ENCODE peak calls at places on chromosome 4, in six cellular contexts. P, Z, G, N, L and D are unnamed samples. For H3K27me3 and H3K9me3, the result is how much of the 10 kb centered on the place peaks cover.

GRCh38 chr4:153616005-153616555 is 68.0 kb upstream of the TLR2 start:
- DNase-seq in P (no peak), Z (peak), G (no peak), N (no peak), L (no peak), D (no peak)

GRCh38 chr4:74623041-74623440 is 171.3 kb downstream of the BTC start:
- DNase-seq in P (peak), Z (no peak), G (peak), N (peak), L (peak), D (peak)

GRCh38 chr4:127162741-127163140 is 470.0 kb upstream of the INTU start:
- DNase-seq in P (no peak), Z (peak), G (no peak), N (peak), L (peak), D (peak)

GRCh38 chr4:145283909-145284308 is 103.5 kb upstream of the OTUD4 start:
- DNase-seq in P (no peak), Z (no peak), G (no peak), N (no peak), L (no peak), D (peak)

GRCh38 chr4:6395466-6396228 is 76.8 kb downstream of the PPP2R2C start:
- DNase-seq in P (no peak), Z (no peak), G (no peak), N (no peak), L (no peak), D (no peak)

GRCh38 chr4:133062851-133063250 is 86.2 kb upstream of the PCDH10 start:
- DNase-seq in P (no peak), Z (peak), G (no peak), N (no peak), L (no peak), D (no peak)

GRCh38 chr4:74661427-74662171 is 132.7 kb downstream of the BTC start:
- DNase-seq in P (no peak), Z (peak), G (no peak), N (peak), L (peak), D (peak)

GRCh38 chr4:1195109-1195671 is 22.8 kb upstream of the SPON2 start:
- DNase-seq in P (no peak), Z (no peak), G (no peak), N (no peak), L (no peak), D (no peak)

GRCh38 chr4:16607241-16607640 is 291.2 kb downstream of the LDB2 start:
- DNase-seq in P (no peak), Z (no peak), G (no peak), N (peak), L (no peak), D (no peak)

GRCh38 chr4:16083217-16084191 is at the start of gene PROM1:
- DNase-seq in P (no peak), Z (no peak), G (no peak), N (peak), L (no peak), D (no peak)

DNA sequence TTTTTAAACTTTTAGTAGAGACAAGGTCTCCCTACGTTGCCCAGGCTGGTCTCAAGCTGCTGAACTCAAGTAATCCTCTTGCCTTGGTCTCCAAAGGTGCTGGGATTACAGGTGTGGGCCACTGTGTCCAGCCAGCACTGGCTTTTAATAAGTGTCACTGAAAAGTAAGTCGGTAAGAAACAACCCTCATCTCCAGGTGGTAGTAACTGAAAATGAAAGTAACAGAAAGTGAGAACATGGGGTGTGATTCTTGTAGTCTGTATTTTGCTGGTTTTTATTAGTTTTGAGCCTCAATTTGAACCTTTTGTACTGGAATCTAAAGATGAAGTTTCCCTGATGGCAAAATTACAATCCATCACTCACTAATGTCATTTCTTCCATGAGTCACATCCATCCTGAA is 238.1 kb upstream of the AGA start:
- DNase-seq in P (peak), Z (no peak), G (no peak), N (no peak), L (no peak), D (no peak)
- H3K27me3 ChIP-seq in P (under half), Z (under half), G (under half), N (under half), L (under half), D (under half)

GRCh38 chr4:152102184-152103000 is 341.6 kb upstream of the GATB start:
- DNase-seq in P (no peak), Z (peak), G (no peak), N (peak), L (peak), D (peak)

GRCh38 chr4:152099061-152099425 is 338.2 kb upstream of the GATB start:
- DNase-seq in P (no peak), Z (no peak), G (no peak), N (no peak), L (no peak), D (no peak)

GRCh38 chr4:152099555-152099954 is 338.7 kb upstream of the GATB start:
- DNase-seq in P (no peak), Z (no peak), G (no peak), N (no peak), L (no peak), D (no peak)

GRCh38 chr4:152101546-152102183 is 340.9 kb upstream of the GATB start:
- DNase-seq in P (no peak), Z (no peak), G (no peak), N (no peak), L (no peak), D (no peak)

GRCh38 chr4:152100378-152101201 is 339.8 kb upstream of the GATB start:
- DNase-seq in P (no peak), Z (no peak), G (no peak), N (no peak), L (peak), D (no peak)
- H3K4me2 ChIP-seq in P (no peak), Z (no peak), G (no peak), N (no peak), L (no peak), D (no peak)

GRCh38 chr4:168769857-168770256 is 240.2 kb downstream of the CBR4 start:
- DNase-seq in P (no peak), Z (no peak), G (no peak), N (no peak), L (no peak), D (no peak)
- H3K9me3 ChIP-seq in P (under half), Z (under half), G (under half), N (under half), L (under half), D (under half)

DNA sequence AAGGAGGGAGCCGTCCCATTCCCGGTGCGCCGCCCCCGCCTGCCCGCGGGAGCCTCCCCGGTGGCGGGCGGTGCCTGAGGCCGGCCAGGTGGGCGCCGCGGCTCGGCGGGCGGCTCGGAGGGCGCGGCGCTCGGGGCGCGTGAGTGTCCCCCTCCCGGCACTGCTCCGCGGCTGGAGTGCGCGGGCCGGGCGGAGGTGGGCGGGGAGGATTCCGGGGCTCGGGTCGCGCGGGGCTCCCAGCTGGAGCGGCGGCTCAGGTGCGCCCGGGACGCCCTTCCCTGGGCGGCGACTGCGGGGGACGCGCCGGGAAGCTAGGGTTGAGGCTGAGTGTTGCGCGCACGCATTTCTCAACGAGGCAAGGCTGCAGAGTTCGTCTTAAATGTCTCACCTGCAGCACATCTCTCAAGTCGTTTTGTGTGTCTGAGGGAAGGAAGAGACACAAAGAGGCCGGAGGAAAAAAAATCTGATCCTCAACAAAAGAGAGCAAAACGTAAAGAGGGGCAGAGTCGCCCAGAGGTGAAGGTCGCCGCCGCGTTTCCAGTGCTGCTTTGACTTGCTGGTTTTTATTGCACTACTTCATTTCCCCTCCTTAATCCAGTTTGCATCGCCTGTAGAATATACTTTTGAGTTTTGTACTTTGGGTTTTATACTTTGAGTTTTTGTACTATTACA is 106.7 kb upstream of the STOX2 start:
- DNase-seq in P (no peak), Z (no peak), G (no peak), N (no peak), L (peak), D (no peak)
- H3K27me3 ChIP-seq in P (under half), Z (under half), G (under half), N (under half), L (under half), D (under half)

DNA sequence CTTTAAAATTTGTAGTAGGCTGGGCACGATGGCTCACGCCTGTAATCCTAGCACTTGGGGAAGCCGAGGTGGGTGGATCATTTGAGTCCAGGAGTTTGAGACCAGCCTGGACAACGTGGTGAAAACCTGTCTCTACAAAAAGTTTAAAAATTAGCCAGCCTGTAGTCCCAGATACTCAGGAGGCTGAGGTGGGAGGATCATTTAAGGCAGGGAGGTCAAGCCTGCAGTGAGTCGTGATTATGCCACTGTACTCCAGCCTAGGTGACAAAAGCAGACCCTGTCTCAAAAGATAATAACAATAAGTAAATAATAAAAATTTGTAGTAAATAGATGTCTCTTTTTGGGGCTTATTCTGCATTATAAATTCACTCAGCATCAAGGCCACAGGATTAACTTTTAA is 118.5 kb downstream of the IRF2 start:
- DNase-seq in P (peak), Z (no peak), G (no peak), N (no peak), L (no peak), D (no peak)
- H3K4me2 ChIP-seq in P (peak), Z (no peak), G (no peak), N (no peak), L (no peak), D (no peak)

GRCh38 chr4:18391370-18391728 is 369.8 kb upstream of the LCORL start:
- DNase-seq in P (no peak), Z (no peak), G (no peak), N (no peak), L (no peak), D (no peak)

GRCh38 chr4:18394656-18395055 is 373.1 kb upstream of the LCORL start:
- DNase-seq in P (no peak), Z (no peak), G (no peak), N (no peak), L (no peak), D (no peak)

GRCh38 chr4:18388029-18388428 is 366.5 kb upstream of the LCORL start:
- DNase-seq in P (no peak), Z (no peak), G (no peak), N (no peak), L (no peak), D (no peak)

GRCh38 chr4:18389118-18389517 is 367.6 kb upstream of the LCORL start:
- DNase-seq in P (no peak), Z (no peak), G (no peak), N (no peak), L (no peak), D (no peak)

GRCh38 chr4:18390655-18391369 is 369.3 kb upstream of the LCORL start:
- DNase-seq in P (no peak), Z (peak), G (no peak), N (peak), L (peak), D (no peak)
- H3K9me3 ChIP-seq in P (under half), Z (under half), G (under half), N (under half), L (under half), D (under half)